ENCODE peak calls at places on chromosomes 3 and 15, in four cellular contexts. R is ovary, K is lower leg skin, L is endothelial cell. T is an unnamed sample.

GRCh38 chr15:77775851-77776250 is 143.1 kb upstream of the LINGO1 start:
- DNase-seq in R (no peak), K (no peak), L (no peak), T (no peak)

GRCh38 chr3:125054436-125055164 is 1.2 kb downstream of the HEG1 start:
- DNase-seq in R (peak; percentile 57), K (no peak), L (no peak), T (no peak)

GRCh38 chr15:78734441-78735064 is 76.7 kb downstream of the ADAMTS7 start:
- DNase-seq in R (no peak), K (no peak), L (no peak), T (peak; percentile 45)

GRCh38 chr15:41961014-41961518 is 11.3 kb downstream of the EHD4 start:
- DNase-seq in R (no peak), K (no peak), L (no peak), T (no peak)

GRCh38 chr3:42189071-42189470 is 76.9 kb downstream of the CCK start:
- DNase-seq in R (no peak), K (no peak), L (no peak), T (no peak)

GRCh38 chr3:111690242-111690641 is 95.1 kb upstream of the ZBED2 start:
- DNase-seq in R (no peak), K (no peak), L (no peak), T (no peak)

GRCh38 chr3:32457971-32458471 is 44.6 kb downstream of the CMTM6 start:
- DNase-seq in R (no peak), K (no peak), L (no peak), T (peak; percentile 34)

GRCh38 chr3:193310914-193311723 is 67.4 kb downstream of the ATP13A5 start:
- DNase-seq in R (no peak), K (no peak), L (no peak), T (no peak)

GRCh38 chr3:126209741-126210140 is 29.4 kb upstream of the ALDH1L1 start:
- DNase-seq in R (no peak), K (no peak), L (no peak), T (no peak)

GRCh38 chr3:126213376-126214044 is 33.1 kb upstream of the ALDH1L1 start:
- DNase-seq in R (peak; percentile 37), K (no peak), L (no peak), T (no peak)

GRCh38 chr3:126212250-126212628 is 31.9 kb upstream of the ALDH1L1 start:
- DNase-seq in R (no peak), K (no peak), L (no peak), T (no peak)

GRCh38 chr3:126211569-126211968 is 31.2 kb upstream of the ALDH1L1 start:
- DNase-seq in R (no peak), K (no peak), L (no peak), T (no peak)

DNA sequence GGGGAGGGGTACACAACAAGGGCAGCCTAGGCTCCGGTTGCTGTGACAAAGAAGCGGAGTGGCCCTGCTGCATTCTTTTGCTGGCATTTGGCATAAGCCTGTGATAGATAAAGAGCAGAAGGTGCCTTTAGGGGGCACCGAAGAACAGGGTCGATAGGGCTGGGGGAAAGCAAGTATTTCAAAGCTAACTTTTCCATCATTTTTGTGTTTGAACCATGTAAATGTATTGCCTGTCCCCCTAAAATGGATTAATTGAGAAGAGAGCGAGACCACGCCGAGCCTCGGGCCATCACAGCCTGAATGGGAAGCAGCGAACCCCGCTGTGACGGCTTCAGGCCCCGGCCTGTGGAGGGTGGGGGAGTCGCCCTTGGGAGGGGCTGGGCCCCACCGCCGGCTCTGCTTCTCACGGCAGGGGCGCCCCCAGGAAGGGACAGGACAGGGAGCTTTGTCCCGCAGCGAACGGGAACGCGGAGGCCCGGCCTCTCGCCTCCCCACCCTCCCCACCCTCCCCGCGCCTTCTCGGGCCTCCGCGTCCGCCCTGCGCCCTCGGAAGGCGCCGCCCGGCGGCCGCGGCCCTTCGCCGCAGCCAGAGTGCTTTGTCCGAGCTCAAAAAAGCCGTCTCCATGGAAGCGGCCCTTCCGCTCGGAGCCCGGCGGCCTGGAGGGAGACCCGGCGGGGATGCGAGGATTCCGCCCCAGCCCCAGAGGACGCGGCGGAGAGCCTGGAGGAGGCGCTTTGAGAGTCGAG is 32.4 kb upstream of the ALDH1L1 start:
- DNase-seq in R (peak; percentile 67), K (no peak), L (peak; percentile 75), T (peak; percentile 79)
- TF ChIP-seq CTCF in R (peak; percentile 42), K (no peak), L (no peak), T (peak; percentile 68)

DNA sequence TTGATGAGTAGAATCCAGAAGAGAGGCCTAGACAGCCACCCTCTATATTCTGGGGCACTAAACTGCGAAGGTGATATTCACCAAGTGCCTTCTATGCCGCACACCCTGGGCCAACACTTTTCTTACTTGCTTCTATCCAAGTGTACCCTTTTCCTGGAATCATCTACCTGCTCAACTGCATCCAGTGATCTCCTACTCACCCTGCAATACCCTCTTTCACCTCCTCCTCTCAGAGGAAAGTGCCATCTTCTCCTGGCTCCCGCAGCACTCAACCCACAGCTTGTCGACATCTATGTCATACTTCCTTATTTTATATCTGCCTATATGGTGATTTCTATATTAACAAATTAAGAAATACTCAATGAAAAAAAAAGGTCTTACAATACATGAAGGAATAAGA is 28.6 kb upstream of the LMCD1 start:
- DNase-seq in R (no peak), K (no peak), L (no peak), T (no peak)
- TF ChIP-seq CTCF in R (no peak), K (no peak), L (no peak), T (no peak)

DNA sequence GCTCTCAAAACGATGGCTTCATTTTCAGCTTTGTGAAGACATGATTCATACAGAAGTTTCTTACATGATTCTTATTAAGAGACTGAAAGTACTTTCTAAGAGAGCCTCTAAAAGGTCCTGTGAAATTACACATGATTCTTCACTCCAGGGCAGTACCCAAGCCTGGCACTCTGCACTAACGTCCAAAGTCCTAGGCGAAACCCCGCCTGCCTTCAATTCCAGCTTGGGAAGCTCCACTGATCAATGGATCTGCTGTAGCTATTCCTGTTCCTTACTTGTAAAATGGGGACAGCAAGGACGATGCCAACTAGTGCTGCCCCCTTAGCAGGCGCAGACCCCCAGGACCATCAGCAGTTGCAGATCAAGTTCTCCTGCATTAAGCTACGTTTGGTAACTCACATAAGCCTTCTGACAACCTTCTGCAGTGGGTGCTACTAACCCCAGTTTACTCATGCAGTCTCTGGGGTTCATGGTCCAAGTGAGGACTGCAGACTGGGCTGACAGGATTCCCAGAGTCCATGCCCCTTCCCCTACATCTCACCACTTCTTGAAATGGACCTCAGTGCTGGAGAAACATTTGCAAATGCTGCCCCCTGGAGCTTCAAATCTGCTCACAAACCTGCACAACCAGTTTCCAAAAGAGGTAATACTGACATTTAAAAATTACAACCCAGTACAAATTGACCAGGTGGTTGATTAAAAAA is 10.6 kb downstream of the CHCHD4 start:
- DNase-seq in R (no peak), K (no peak), L (no peak), T (no peak)
- TF ChIP-seq CTCF in R (no peak), K (no peak), L (no peak), T (peak; percentile 57)

DNA sequence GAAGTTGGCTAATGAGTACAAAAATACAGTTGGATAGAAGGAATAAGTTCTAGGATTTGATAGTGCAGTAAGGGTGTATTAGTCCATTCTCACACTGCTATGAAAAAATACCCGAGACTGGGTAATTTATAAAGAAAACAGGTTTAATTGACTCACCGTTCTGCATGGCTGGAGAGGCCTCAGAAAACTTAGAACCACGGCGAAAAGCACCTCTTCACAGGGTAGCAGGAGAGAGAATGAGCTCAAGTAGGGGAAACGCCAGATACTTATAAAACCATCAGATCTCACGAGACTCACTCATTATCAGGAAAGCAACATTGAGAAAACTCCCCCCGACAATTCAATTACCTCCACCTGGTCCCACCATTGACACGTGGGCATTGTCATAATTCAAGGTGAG is 483.3 kb downstream of the TUSC7 start:
- DNase-seq in R (no peak), K (no peak), L (no peak), T (no peak)
- TF ChIP-seq CTCF in R (no peak), K (no peak), L (no peak), T (no peak)

GRCh38 chr15:98649996-98650870 is 1.9 kb downstream of the IGF1R start:
- DNase-seq in R (peak; percentile 45), K (no peak), L (peak; percentile 39), T (no peak)

GRCh38 chr15:98648654-98649537 is 557 bp downstream of the IGF1R start:
- DNase-seq in R (peak; percentile 65), K (no peak), L (peak; percentile 49), T (no peak)

GRCh38 chr15:98647774-98648653 is at the start of gene IGF1R:
- DNase-seq in R (peak; percentile 88), K (peak; percentile 74), L (peak; percentile 95), T (peak; percentile 95)

GRCh38 chr15:98650871-98651481 is 2.6 kb downstream of the IGF1R start:
- DNase-seq in R (peak; percentile 62), K (peak; percentile 39), L (no peak), T (no peak)

GRCh38 chr15:98649621-98649995 is 1.3 kb downstream of the IGF1R start:
- DNase-seq in R (peak; percentile 52), K (no peak), L (peak; percentile 38), T (peak; percentile 78)
- TF ChIP-seq CTCF in R (no peak), K (no peak), L (no peak), T (peak; percentile 66)